ENCODE peak calls at places on chromosomes 5 and 9, in seven cellular contexts. D, K, X, J, O, P and V are unnamed samples. For H3K4me1, the result is how much of the 10 kb centered on the place peaks cover.

GRCh38 chr9:35617548-35617947 is 665 bp downstream of the CD72 start:
- DNase-seq in D (no peak), K (no peak), X (no peak), J (peak), O (no peak), P (no peak), V (no peak)

GRCh38 chr5:137122075-137122474 is 377.1 kb downstream of the SPOCK1 start:
- DNase-seq in D (no peak), K (no peak), X (no peak), J (no peak), O (no peak), P (no peak), V (no peak)

GRCh38 chr5:154131817-154132216 is 58.7 kb upstream of the GALNT10 start:
- DNase-seq in D (no peak), K (no peak), X (no peak), J (no peak), O (no peak), P (no peak), V (no peak)

GRCh38 chr9:79302002-79302401 is 269.8 kb upstream of the TLE4 start:
- DNase-seq in D (no peak), K (no peak), X (no peak), J (no peak), O (no peak), P (no peak), V (no peak)

GRCh38 chr5:85375525-85375924 is 990.8 kb upstream of the EDIL3 start:
- DNase-seq in D (no peak), K (no peak), X (no peak), J (no peak), O (no peak), P (no peak), V (no peak)

GRCh38 chr5:81751836-81752643 is 1.1 kb upstream of the SSBP2 start:
- DNase-seq in D (peak), K (no peak), X (no peak), J (peak), O (no peak), P (no peak), V (no peak)

GRCh38 chr9:18791074-18791473 is 241.9 kb downstream of the SAXO1 start:
- DNase-seq in D (peak), K (peak), X (no peak), J (peak), O (peak), P (no peak), V (no peak)

GRCh38 chr9:87554177-87554940 is 56.7 kb downstream of the DAPK1 start:
- DNase-seq in D (no peak), K (no peak), X (no peak), J (peak), O (no peak), P (no peak), V (no peak)

GRCh38 chr9:78778843-78779486 is 482.0 kb downstream of the PSAT1 start:
- DNase-seq in D (peak), K (no peak), X (no peak), J (no peak), O (no peak), P (no peak), V (no peak)

GRCh38 chr9:109245300-109245897 is 75.5 kb downstream of the EPB41L4B start:
- DNase-seq in D (no peak), K (no peak), X (no peak), J (no peak), O (no peak), P (no peak), V (no peak)

GRCh38 chr5:163460562-163461176 is at the start of gene HMMR:
- DNase-seq in D (peak), K (no peak), X (no peak), J (peak), O (no peak), P (no peak), V (no peak)

GRCh38 chr5:103541114-103541513 is 21.5 kb downstream of the NUDT12 start:
- DNase-seq in D (no peak), K (no peak), X (no peak), J (no peak), O (no peak), P (no peak), V (no peak)

GRCh38 chr9:29212590-29213373 is 1639.5 kb upstream of the C9orf72 start:
- DNase-seq in D (peak), K (peak), X (no peak), J (peak), O (no peak), P (peak), V (peak)

GRCh38 chr5:58793888-58794287 is 211.0 kb downstream of the RAB3C start:
- DNase-seq in D (no peak), K (no peak), X (no peak), J (no peak), O (no peak), P (no peak), V (no peak)

GRCh38 chr9:22214021-22214420 is 204.9 kb upstream of the CDKN2B start:
- DNase-seq in D (no peak), K (no peak), X (no peak), J (no peak), O (no peak), P (no peak), V (no peak)

GRCh38 chr9:12875216-12875615 is 100.4 kb downstream of the LURAP1L start:
- DNase-seq in D (no peak), K (no peak), X (no peak), J (no peak), O (no peak), P (no peak), V (no peak)

GRCh38 chr5:78540335-78541057 is 108.1 kb downstream of the LHFPL2 start:
- DNase-seq in D (peak), K (no peak), X (no peak), J (no peak), O (no peak), P (no peak), V (no peak)

DNA sequence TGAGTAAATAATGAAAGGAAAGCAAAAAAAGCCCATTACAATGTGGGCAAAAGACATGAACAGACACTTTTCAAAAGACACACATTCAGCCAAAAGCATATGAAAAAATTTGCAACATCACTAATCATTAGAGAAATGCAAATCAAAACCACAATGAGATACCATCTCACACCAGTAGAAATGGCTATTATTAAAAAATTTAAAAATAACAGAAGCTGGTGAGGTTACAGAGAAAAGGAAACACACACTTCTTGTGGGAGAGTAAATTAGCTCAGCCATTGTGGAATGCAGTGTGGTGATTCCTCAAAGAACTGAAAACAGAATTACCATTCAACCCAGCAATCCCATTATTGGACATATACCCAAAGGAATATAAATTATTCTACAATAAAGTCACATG is 585.2 kb upstream of the TUSC1 start:
- DNase-seq in D (no peak), K (no peak), X (no peak), J (no peak), O (no peak), P (no peak), V (no peak)
- H3K4me1 ChIP-seq in D (under half), K (half or more), X (under half), J (under half), O (under half), P (half or more), V (under half)

GRCh38 chr9:89748831-89749499 is 144.2 kb downstream of the GADD45G start:
- DNase-seq in D (no peak), K (no peak), X (no peak), J (no peak), O (no peak), P (no peak), V (no peak)

GRCh38 chr9:89750117-89750551 is 145.3 kb downstream of the GADD45G start:
- DNase-seq in D (peak), K (no peak), X (no peak), J (peak), O (no peak), P (no peak), V (peak)

GRCh38 chr9:89751081-89751855 is 146.5 kb downstream of the GADD45G start:
- DNase-seq in D (no peak), K (no peak), X (no peak), J (no peak), O (no peak), P (no peak), V (no peak)

GRCh38 chr9:89748020-89748670 is 143.3 kb downstream of the GADD45G start:
- DNase-seq in D (no peak), K (no peak), X (no peak), J (no peak), O (no peak), P (no peak), V (no peak)

DNA sequence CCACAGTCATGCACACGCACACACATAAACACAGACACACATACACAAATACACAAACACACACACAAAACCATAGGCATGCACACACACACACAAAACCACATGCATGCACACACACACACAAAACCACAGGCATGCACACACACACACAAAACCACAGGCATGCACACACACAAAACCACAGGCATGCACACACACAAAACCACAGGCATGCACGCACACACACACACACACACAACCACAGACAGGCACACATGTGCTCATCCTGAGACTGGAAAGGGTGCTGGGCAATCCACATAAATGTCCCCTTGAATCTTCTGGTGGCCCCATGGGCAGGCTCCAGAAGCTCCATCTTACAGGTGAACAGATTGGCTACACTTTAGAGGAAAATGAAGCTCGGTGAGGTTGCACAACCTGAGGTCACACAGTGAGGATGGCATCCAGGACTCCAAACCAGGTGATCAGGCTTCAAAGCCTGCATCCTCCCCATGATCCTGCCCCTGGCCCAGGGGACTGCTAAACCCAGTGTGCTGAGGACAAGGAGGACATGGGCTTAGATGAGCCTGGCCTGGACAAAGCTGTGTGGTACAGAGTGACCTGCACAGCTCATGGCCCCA is 144.8 kb downstream of the GADD45G start:
- DNase-seq in D (no peak), K (no peak), X (no peak), J (no peak), O (no peak), P (no peak), V (no peak)
- H3K4me1 ChIP-seq in D (under half), K (under half), X (under half), J (under half), O (under half), P (under half), V (under half)

GRCh38 chr9:99026956-99027298 is 78.0 kb upstream of the TGFBR1 start:
- DNase-seq in D (no peak), K (no peak), X (no peak), J (no peak), O (no peak), P (no peak), V (no peak)

GRCh38 chr9:99030082-99030481 is 74.8 kb upstream of the TGFBR1 start:
- DNase-seq in D (no peak), K (no peak), X (no peak), J (no peak), O (no peak), P (no peak), V (no peak)

GRCh38 chr9:99030610-99031009 is 74.3 kb upstream of the TGFBR1 start:
- DNase-seq in D (no peak), K (no peak), X (no peak), J (no peak), O (no peak), P (no peak), V (no peak)

GRCh38 chr9:99027414-99027813 is 77.5 kb upstream of the TGFBR1 start:
- DNase-seq in D (no peak), K (no peak), X (no peak), J (no peak), O (no peak), P (no peak), V (no peak)

DNA sequence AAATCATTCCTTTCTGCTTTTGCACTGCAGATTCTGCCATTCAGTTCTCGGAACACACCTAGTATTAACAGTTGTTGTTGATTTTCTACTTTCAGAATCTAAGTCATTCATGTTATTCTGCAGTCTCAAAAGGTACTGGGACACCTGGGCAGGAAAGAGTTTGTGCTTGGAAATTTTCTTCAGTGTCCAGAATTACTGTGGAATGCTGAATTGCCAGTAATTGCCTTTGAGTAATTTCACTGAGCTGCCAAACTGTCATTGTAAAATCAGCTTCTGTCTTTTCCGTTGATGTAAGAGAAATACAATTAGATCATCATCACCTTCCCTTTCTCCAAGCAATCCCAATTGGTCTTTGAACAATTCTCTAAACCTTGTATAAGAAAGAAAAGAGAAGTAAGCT is 75.8 kb upstream of the TGFBR1 start:
- DNase-seq in D (no peak), K (no peak), X (no peak), J (no peak), O (no peak), P (no peak), V (no peak)
- H3K4me1 ChIP-seq in D (under half), K (under half), X (under half), J (under half), O (under half), P (under half), V (under half)

DNA sequence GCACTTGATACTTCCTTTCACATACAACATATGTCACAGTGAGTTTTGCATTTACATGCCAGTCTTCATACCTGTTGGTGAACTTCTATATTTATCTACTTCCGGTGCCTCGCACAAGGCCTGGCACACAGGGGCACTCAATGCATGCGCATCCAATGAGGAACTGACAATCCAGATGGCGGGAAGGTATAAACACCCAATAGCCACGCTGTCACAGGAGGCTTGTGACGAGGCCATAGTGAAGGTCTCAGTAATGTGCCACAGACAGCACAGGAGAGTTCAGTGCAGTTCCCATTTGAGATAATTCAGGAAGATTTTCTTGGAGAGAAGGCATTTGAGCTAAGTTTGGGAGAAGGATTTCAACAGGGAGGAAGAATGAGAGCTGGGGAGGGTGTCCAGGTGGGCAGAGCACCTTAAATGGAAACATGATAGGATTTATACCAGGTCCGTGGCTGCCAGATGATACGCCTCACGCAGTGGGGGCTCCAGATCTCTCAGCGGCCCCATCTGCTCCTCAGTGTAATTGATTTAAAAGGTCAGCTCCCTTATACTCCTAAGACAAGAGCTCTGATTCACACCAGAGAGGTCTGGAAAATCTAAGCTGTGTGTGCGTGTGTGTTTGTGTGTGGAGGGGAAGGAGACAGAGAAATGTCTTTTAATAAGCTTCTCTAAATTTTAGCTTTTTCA is 206.2 kb downstream of the DCP2 start:
- DNase-seq in D (no peak), K (no peak), X (no peak), J (no peak), O (no peak), P (no peak), V (no peak)
- H3K4me1 ChIP-seq in D (under half), K (under half), X (under half), J (under half), O (under half), P (under half), V (under half)

DNA sequence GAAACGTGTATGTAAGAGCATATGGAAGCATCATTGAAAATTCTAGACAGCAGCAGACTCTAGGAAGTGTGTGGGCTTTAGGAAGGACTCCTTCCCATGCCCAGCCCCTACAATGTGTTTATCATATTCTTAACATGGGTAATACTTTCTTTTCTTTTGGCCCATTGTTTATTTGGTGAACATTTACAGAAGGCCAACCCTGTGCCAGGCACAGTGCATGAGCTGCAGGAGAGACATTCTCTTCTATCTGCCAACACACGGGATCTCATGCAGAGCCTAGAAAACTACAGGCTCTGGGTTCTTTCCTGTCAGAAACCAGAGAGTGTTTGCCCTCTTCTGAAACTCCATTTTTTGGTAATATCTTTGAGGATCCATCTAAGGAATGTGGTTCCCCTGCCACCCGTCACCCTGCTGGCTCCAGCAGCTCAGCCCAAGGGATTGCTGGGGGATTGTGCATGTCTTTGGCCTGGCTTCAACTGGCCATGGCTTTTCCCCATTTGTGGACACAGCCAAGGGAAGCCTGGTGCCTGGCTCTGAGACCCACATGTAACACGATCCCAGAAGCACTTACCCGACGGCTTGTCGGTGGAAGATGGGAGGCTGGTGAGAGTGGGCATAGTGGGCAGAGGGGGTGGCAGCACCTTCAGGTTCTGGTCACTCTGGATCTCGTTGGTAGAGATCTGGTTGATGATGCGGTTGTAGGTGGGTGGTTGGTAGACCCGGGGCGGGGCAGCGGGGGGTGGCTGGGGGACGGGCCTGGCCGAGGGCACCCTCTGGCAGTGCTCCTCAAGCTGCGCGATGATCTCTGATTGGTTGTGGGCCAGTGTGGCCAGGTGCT is 14.9 kb downstream of the ANGPTL2 start:
- DNase-seq in D (no peak), K (no peak), X (no peak), J (no peak), O (no peak), P (no peak), V (no peak)
- H3K4me1 ChIP-seq in D (under half), K (under half), X (under half), J (under half), O (under half), P (under half), V (under half)

GRCh38 chr9:133958756-133959155 is 33.4 kb downstream of the VAV2 start:
- DNase-seq in D (no peak), K (peak), X (no peak), J (no peak), O (no peak), P (no peak), V (no peak)
- H3K4me1 ChIP-seq in D (half or more), K (under half), X (under half), J (under half), O (under half), P (under half), V (half or more)

GRCh38 chr5:149733129-149733900 is 3.2 kb downstream of the PPARGC1B start:
- DNase-seq in D (no peak), K (no peak), X (no peak), J (no peak), O (no peak), P (no peak), V (no peak)
- H3K4me1 ChIP-seq in D (under half), K (under half), X (under half), J (under half), O (under half), P (under half), V (under half)

DNA sequence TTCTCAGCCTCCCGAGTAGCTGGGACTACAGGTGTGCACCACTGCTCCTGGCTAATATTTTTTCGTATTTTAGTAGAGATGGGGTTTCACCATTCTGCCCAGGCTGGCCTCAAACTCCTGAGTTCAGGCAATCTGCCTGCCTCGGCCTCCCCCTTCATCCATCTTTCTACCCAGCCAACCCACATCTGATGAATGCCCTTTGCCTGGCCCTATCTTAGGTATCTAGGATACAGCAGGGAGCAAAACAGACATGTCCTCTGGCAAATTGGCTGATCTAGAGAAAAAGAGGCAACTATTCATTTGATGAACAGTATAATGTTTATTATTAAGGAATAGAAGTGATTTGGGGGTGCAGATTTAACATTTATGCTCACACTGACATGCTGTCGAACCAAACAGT is 123.0 kb downstream of the TRIO start:
- DNase-seq in D (no peak), K (no peak), X (no peak), J (no peak), O (no peak), P (no peak), V (no peak)
- H3K4me1 ChIP-seq in D (under half), K (half or more), X (under half), J (half or more), O (half or more), P (half or more), V (under half)